ENCODE peak calls at places on chromosomes 13 and 19, in ten cellular contexts. One of them, this sample, is unnamed.

GRCh38 chr13:111031531-111031961 is 83.6 kb upstream of the ARHGEF7 start:
- DNase-seq in tibial nerve: no peak
- DNase-seq in IMR-90: peak; percentile 58
- DNase-seq in fibroblast of lung: peak; percentile 70
- DNase-seq in GM23248: peak; percentile 96
- DNase-seq in PC-3: peak; percentile 68
- DNase-seq in adrenal gland: peak; percentile 47
- DNase-seq in left ventricle myocardium inferior: no peak
- DNase-seq in psoas muscle: peak; percentile 75
- DNase-seq in suprapubic skin: no peak
- DNase-seq in this sample: no peak

GRCh38 chr19:49506575-49507105 is 5.8 kb upstream of the FCGRT start:
- DNase-seq in tibial nerve: peak; percentile 59
- DNase-seq in IMR-90: no peak
- DNase-seq in fibroblast of lung: no peak
- DNase-seq in GM23248: peak; percentile 57
- DNase-seq in PC-3: peak; percentile 83
- DNase-seq in adrenal gland: peak; percentile 55
- DNase-seq in left ventricle myocardium inferior: peak; percentile 43
- DNase-seq in psoas muscle: peak; percentile 76
- DNase-seq in suprapubic skin: no peak
- DNase-seq in this sample: no peak

GRCh38 chr19:2223391-2223790 is 12.7 kb downstream of the PLEKHJ1 start:
- DNase-seq in tibial nerve: no peak
- DNase-seq in IMR-90: no peak
- DNase-seq in fibroblast of lung: no peak
- DNase-seq in GM23248: no peak
- DNase-seq in PC-3: no peak
- DNase-seq in adrenal gland: no peak
- DNase-seq in left ventricle myocardium inferior: no peak
- DNase-seq in psoas muscle: no peak
- DNase-seq in suprapubic skin: no peak
- DNase-seq in this sample: no peak

GRCh38 chr19:6587998-6588507 is 2.9 kb downstream of the CD70 start:
- DNase-seq in tibial nerve: no peak
- DNase-seq in IMR-90: no peak
- DNase-seq in fibroblast of lung: no peak
- DNase-seq in GM23248: no peak
- DNase-seq in PC-3: no peak
- DNase-seq in adrenal gland: no peak
- DNase-seq in left ventricle myocardium inferior: no peak
- DNase-seq in psoas muscle: no peak
- DNase-seq in suprapubic skin: no peak
- DNase-seq in this sample: no peak

GRCh38 chr19:16062789-16063188 is 13.5 kb upstream of the TPM4 start:
- DNase-seq in tibial nerve: no peak
- DNase-seq in IMR-90: no peak
- DNase-seq in fibroblast of lung: no peak
- DNase-seq in GM23248: no peak
- DNase-seq in PC-3: peak; percentile 73
- DNase-seq in adrenal gland: no peak
- DNase-seq in left ventricle myocardium inferior: no peak
- DNase-seq in psoas muscle: no peak
- DNase-seq in suprapubic skin: no peak
- DNase-seq in this sample: peak; percentile 55

GRCh38 chr19:28960986-28961705 is 251.8 kb downstream of the UQCRFS1 start:
- DNase-seq in tibial nerve: no peak
- DNase-seq in IMR-90: peak; percentile 73
- DNase-seq in fibroblast of lung: peak; percentile 6
- DNase-seq in GM23248: peak; percentile 89
- DNase-seq in PC-3: no peak
- DNase-seq in adrenal gland: no peak
- DNase-seq in left ventricle myocardium inferior: no peak
- DNase-seq in psoas muscle: no peak
- DNase-seq in suprapubic skin: no peak
- DNase-seq in this sample: no peak

GRCh38 chr19:43432866-43433673 is 18.4 kb downstream of the TEX101 start:
- DNase-seq in tibial nerve: peak; percentile 40
- DNase-seq in IMR-90: peak; percentile 44
- DNase-seq in fibroblast of lung: peak; percentile 38
- DNase-seq in GM23248: peak; percentile 73
- DNase-seq in PC-3: peak; percentile 65
- DNase-seq in adrenal gland: peak; percentile 62
- DNase-seq in left ventricle myocardium inferior: peak; percentile 41
- DNase-seq in psoas muscle: peak; percentile 57
- DNase-seq in suprapubic skin: no peak
- DNase-seq in this sample: peak; percentile 51

GRCh38 chr19:48575931-48576622 is 24.1 kb downstream of the SULT2B1 start:
- DNase-seq in tibial nerve: no peak
- DNase-seq in IMR-90: no peak
- DNase-seq in fibroblast of lung: no peak
- DNase-seq in GM23248: no peak
- DNase-seq in PC-3: no peak
- DNase-seq in adrenal gland: no peak
- DNase-seq in left ventricle myocardium inferior: no peak
- DNase-seq in psoas muscle: no peak
- DNase-seq in suprapubic skin: no peak
- DNase-seq in this sample: no peak

GRCh38 chr13:86383561-86383960 is 584.3 kb upstream of the SLITRK6 start:
- DNase-seq in tibial nerve: no peak
- DNase-seq in IMR-90: no peak
- DNase-seq in fibroblast of lung: no peak
- DNase-seq in GM23248: no peak
- DNase-seq in PC-3: no peak
- DNase-seq in adrenal gland: no peak
- DNase-seq in left ventricle myocardium inferior: no peak
- DNase-seq in psoas muscle: no peak
- DNase-seq in suprapubic skin: no peak
- DNase-seq in this sample: no peak

GRCh38 chr19:694481-695349 is 537 bp downstream of the PRSS57 start:
- DNase-seq in tibial nerve: no peak
- DNase-seq in IMR-90: no peak
- DNase-seq in fibroblast of lung: no peak
- DNase-seq in GM23248: no peak
- DNase-seq in PC-3: no peak
- DNase-seq in adrenal gland: no peak
- DNase-seq in left ventricle myocardium inferior: no peak
- DNase-seq in psoas muscle: no peak
- DNase-seq in suprapubic skin: no peak
- DNase-seq in this sample: no peak

GRCh38 chr19:15025237-15025636 is 24.0 kb upstream of the CASP14 start:
- DNase-seq in tibial nerve: no peak
- DNase-seq in IMR-90: no peak
- DNase-seq in fibroblast of lung: no peak
- DNase-seq in GM23248: no peak
- DNase-seq in PC-3: peak; percentile 53
- DNase-seq in adrenal gland: no peak
- DNase-seq in left ventricle myocardium inferior: no peak
- DNase-seq in psoas muscle: no peak
- DNase-seq in suprapubic skin: no peak
- DNase-seq in this sample: no peak

GRCh38 chr13:49100637-49101570 is 119.2 kb upstream of the MLNR start:
- DNase-seq in tibial nerve: no peak
- DNase-seq in IMR-90: no peak
- DNase-seq in fibroblast of lung: no peak
- DNase-seq in GM23248: no peak
- DNase-seq in PC-3: no peak
- DNase-seq in adrenal gland: no peak
- DNase-seq in left ventricle myocardium inferior: no peak
- DNase-seq in psoas muscle: no peak
- DNase-seq in suprapubic skin: no peak
- DNase-seq in this sample: no peak

GRCh38 chr19:18388328-18389094 is 2.6 kb downstream of the GDF15 start:
- DNase-seq in tibial nerve: peak; percentile 71
- DNase-seq in IMR-90: no peak
- DNase-seq in fibroblast of lung: peak; percentile 50
- DNase-seq in GM23248: peak; percentile 84
- DNase-seq in PC-3: peak; percentile 83
- DNase-seq in adrenal gland: peak; percentile 89
- DNase-seq in left ventricle myocardium inferior: peak; percentile 83
- DNase-seq in psoas muscle: peak; percentile 92
- DNase-seq in suprapubic skin: peak; percentile 87
- DNase-seq in this sample: peak; percentile 88

GRCh38 chr13:50627111-50627510 is 216.4 kb downstream of the DLEU7 start:
- DNase-seq in tibial nerve: no peak
- DNase-seq in IMR-90: no peak
- DNase-seq in fibroblast of lung: no peak
- DNase-seq in GM23248: no peak
- DNase-seq in PC-3: no peak
- DNase-seq in adrenal gland: no peak
- DNase-seq in left ventricle myocardium inferior: no peak
- DNase-seq in psoas muscle: no peak
- DNase-seq in suprapubic skin: no peak
- DNase-seq in this sample: no peak

GRCh38 chr19:34676697-34677385 is at the start of gene SCGB2B2:
- DNase-seq in tibial nerve: no peak
- DNase-seq in IMR-90: no peak
- DNase-seq in fibroblast of lung: no peak
- DNase-seq in GM23248: no peak
- DNase-seq in PC-3: peak; percentile 38
- DNase-seq in adrenal gland: peak; percentile 74
- DNase-seq in left ventricle myocardium inferior: no peak
- DNase-seq in psoas muscle: no peak
- DNase-seq in suprapubic skin: peak; percentile 91
- DNase-seq in this sample: peak; percentile 88

GRCh38 chr19:45972081-45972943 is 1.4 kb downstream of the NOVA2 start:
- DNase-seq in tibial nerve: peak; percentile 19
- DNase-seq in IMR-90: no peak
- DNase-seq in fibroblast of lung: peak; percentile 3
- DNase-seq in GM23248: no peak
- DNase-seq in PC-3: no peak
- DNase-seq in adrenal gland: no peak
- DNase-seq in left ventricle myocardium inferior: peak; percentile 21
- DNase-seq in psoas muscle: no peak
- DNase-seq in suprapubic skin: no peak
- DNase-seq in this sample: no peak

DNA sequence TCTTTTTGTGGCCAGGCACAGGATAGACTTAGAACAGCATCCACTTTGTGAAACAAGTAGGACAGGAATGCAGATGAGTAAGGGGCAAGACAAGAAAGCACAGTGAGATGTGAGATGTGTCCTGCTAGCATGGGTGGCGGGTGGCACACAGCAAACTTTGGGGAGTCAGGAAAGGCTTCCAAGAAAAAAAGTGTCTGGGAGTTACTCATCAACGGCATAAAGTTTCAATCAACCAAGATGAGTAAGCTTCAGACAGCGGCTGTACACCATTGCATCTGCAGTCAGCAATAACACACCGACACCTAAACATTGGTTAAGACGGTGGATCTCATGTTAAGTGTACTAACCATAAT is 84.6 kb upstream of the IRS2 start:
- DNase-seq in tibial nerve: no peak
- DNase-seq in IMR-90: peak; percentile 55
- DNase-seq in fibroblast of lung: peak; percentile 74
- DNase-seq in GM23248: peak; percentile 28
- DNase-seq in PC-3: peak; percentile 59
- DNase-seq in adrenal gland: no peak
- DNase-seq in left ventricle myocardium inferior: no peak
- DNase-seq in psoas muscle: no peak
- DNase-seq in suprapubic skin: no peak
- DNase-seq in this sample: no peak
- H3K4me1 ChIP-seq in tibial nerve: no peaks in the 10 kb centered on the region
- H3K4me1 ChIP-seq in IMR-90: peaks cover 11% of the 10 kb centered on the region
- H3K4me1 ChIP-seq in fibroblast of lung: peaks cover 9% of the 10 kb centered on the region
- H3K4me1 ChIP-seq in GM23248: peaks cover 15% of the 10 kb centered on the region
- H3K4me1 ChIP-seq in PC-3: peaks cover 45% of the 10 kb centered on the region
- H3K4me1 ChIP-seq in adrenal gland: peaks cover 49% of the 10 kb centered on the region
- H3K4me1 ChIP-seq in left ventricle myocardium inferior: peaks cover 56% of the 10 kb centered on the region
- H3K4me1 ChIP-seq in psoas muscle: peaks cover 5% of the 10 kb centered on the region
- H3K4me1 ChIP-seq in suprapubic skin: no peaks in the 10 kb centered on the region
- H3K4me1 ChIP-seq in this sample: peaks cover 43% of the 10 kb centered on the region

GRCh38 chr19:19485161-19485997 is 30.0 kb downstream of the TSSK6 start:
- DNase-seq in tibial nerve: no peak
- DNase-seq in IMR-90: peak; percentile 68
- DNase-seq in fibroblast of lung: peak; percentile 65
- DNase-seq in GM23248: peak; percentile 56
- DNase-seq in PC-3: no peak
- DNase-seq in adrenal gland: no peak
- DNase-seq in left ventricle myocardium inferior: peak; percentile 45
- DNase-seq in psoas muscle: peak; percentile 64
- DNase-seq in suprapubic skin: no peak
- DNase-seq in this sample: no peak
- H3K27ac ChIP-seq in tibial nerve: no peak overlapping the region
- H3K27ac ChIP-seq in IMR-90: peak overlapping the region; percentile 61
- H3K27ac ChIP-seq in fibroblast of lung: peak overlapping the region; percentile 51
- H3K27ac ChIP-seq in GM23248: peak overlapping the region; percentile 61
- H3K27ac ChIP-seq in PC-3: no peak overlapping the region
- H3K27ac ChIP-seq in adrenal gland: no peak overlapping the region
- H3K27ac ChIP-seq in left ventricle myocardium inferior: peak overlapping the region; percentile 51
- H3K27ac ChIP-seq in psoas muscle: no peak overlapping the region
- H3K27ac ChIP-seq in suprapubic skin: no peak overlapping the region
- H3K27ac ChIP-seq in this sample: peak overlapping the region; percentile 19

DNA sequence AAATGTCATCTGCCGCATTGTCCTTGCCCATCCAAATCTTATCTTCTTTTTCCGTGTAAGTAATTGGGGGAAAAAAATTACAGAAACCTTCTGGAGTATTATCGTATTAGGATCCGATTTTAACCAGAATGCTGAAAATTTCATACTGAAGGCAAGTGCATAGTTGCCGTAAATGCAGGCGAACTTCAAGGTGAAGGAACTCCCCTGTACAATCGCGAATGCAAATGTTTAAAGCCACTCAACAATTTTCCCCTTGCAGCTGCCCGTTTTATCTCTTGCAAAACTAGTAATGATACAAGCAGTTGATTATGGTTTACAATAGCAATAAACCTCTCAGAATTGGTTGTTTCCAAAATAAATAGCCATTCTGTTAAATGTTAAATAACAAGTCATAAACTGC is 105.6 kb downstream of the DNAJC15 start:
- DNase-seq in tibial nerve: no peak
- DNase-seq in IMR-90: no peak
- DNase-seq in fibroblast of lung: no peak
- DNase-seq in GM23248: no peak
- DNase-seq in PC-3: no peak
- DNase-seq in adrenal gland: no peak
- DNase-seq in left ventricle myocardium inferior: no peak
- DNase-seq in psoas muscle: no peak
- DNase-seq in suprapubic skin: no peak
- DNase-seq in this sample: no peak
- H3K4me1 ChIP-seq in tibial nerve: no peaks in the 10 kb centered on the region
- H3K4me1 ChIP-seq in IMR-90: no peaks in the 10 kb centered on the region
- H3K4me1 ChIP-seq in fibroblast of lung: no peaks in the 10 kb centered on the region
- H3K4me1 ChIP-seq in GM23248: no peaks in the 10 kb centered on the region
- H3K4me1 ChIP-seq in PC-3: peaks cover 10% of the 10 kb centered on the region
- H3K4me1 ChIP-seq in adrenal gland: no peaks in the 10 kb centered on the region
- H3K4me1 ChIP-seq in left ventricle myocardium inferior: peaks cover 20% of the 10 kb centered on the region
- H3K4me1 ChIP-seq in psoas muscle: no peaks in the 10 kb centered on the region
- H3K4me1 ChIP-seq in suprapubic skin: no peaks in the 10 kb centered on the region
- H3K4me1 ChIP-seq in this sample: peaks cover 11% of the 10 kb centered on the region

DNA sequence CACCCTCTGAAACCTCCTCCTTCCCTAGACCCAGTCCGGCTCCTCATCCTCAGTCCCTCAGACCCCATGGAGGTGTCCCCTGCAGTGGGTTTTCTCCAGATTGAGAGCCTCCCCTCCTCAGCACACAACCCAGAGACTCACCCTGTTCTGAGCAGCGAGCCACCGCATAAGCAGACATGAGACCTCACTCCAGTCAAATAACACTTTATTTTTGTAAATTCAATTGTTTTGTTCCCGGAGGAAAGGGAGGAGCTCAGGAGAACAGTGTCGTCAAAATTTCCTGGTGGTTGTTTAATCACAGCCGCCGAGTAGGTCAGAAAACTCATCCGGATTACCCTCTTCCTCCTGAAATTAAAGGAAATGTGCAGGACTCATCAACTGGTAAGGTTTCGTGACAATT is 57.5 kb downstream of the ERICH4 start:
- DNase-seq in tibial nerve: no peak
- DNase-seq in IMR-90: no peak
- DNase-seq in fibroblast of lung: no peak
- DNase-seq in GM23248: no peak
- DNase-seq in PC-3: no peak
- DNase-seq in adrenal gland: no peak
- DNase-seq in left ventricle myocardium inferior: no peak
- DNase-seq in psoas muscle: no peak
- DNase-seq in suprapubic skin: no peak
- DNase-seq in this sample: no peak
- H3K27ac ChIP-seq in tibial nerve: peak overlapping the region; percentile 80
- H3K27ac ChIP-seq in IMR-90: no peak overlapping the region
- H3K27ac ChIP-seq in fibroblast of lung: no peak overlapping the region
- H3K27ac ChIP-seq in GM23248: no peak overlapping the region
- H3K27ac ChIP-seq in PC-3: no peak overlapping the region
- H3K27ac ChIP-seq in adrenal gland: peak overlapping the region; percentile 56
- H3K27ac ChIP-seq in left ventricle myocardium inferior: peak overlapping the region; percentile 89
- H3K27ac ChIP-seq in psoas muscle: peak overlapping the region; percentile 75
- H3K27ac ChIP-seq in suprapubic skin: peak overlapping the region; percentile 59
- H3K27ac ChIP-seq in this sample: peak overlapping the region; percentile 96